ENCODE peak calls at places on chromosomes 1 and 21, in five cellular contexts. E is AG04450, D is psoas muscle, H is OCI-LY7, Y is heart right ventricle. B is an unnamed sample.
A peak's percentile ranks its signal among the peaks of the same experiment; 100 is the strongest.

GRCh38 chr1:112298558-112298957 is 97.5 kb upstream of the CTTNBP2NL start:
- DNase-seq in E (peak; percentile 15), D (peak; percentile 27), H (peak; percentile 29), Y (no peak), B (peak; percentile 58)

GRCh38 chr1:22297999-22298398 is 153.7 kb upstream of the ZBTB40 start:
- DNase-seq in E (no peak), D (no peak), H (no peak), Y (no peak), B (no peak)

GRCh38 chr1:12543747-12544146 is 74.3 kb downstream of the DHRS3 start:
- DNase-seq in E (no peak), D (no peak), H (no peak), Y (no peak), B (no peak)

GRCh38 chr21:39022901-39023693 is 160.2 kb downstream of the PSMG1 start:
- DNase-seq in E (no peak), D (peak; percentile 56), H (no peak), Y (peak; percentile 82), B (no peak)

GRCh38 chr1:56967900-56968832 is 2.4 kb upstream of the C8B start:
- DNase-seq in E (no peak), D (peak; percentile 14), H (no peak), Y (peak; percentile 9), B (peak; percentile 24)

GRCh38 chr1:116847688-116848531 is 61.8 kb upstream of the PTGFRN start:
- DNase-seq in E (no peak), D (peak; percentile 61), H (no peak), Y (peak; percentile 70), B (no peak)

GRCh38 chr1:234154320-234155251 is 218.7 kb upstream of the COA6 start:
- DNase-seq in E (peak; percentile 48), D (no peak), H (peak; percentile 65), Y (peak; percentile 14), B (no peak)

GRCh38 chr1:73593804-73594203 is 604.2 kb downstream of the LRRIQ3 start:
- DNase-seq in E (no peak), D (no peak), H (no peak), Y (no peak), B (no peak)

GRCh38 chr1:226656601-226657277 is 82.3 kb downstream of the ITPKB start:
- DNase-seq in E (no peak), D (peak; percentile 52), H (peak; percentile 50), Y (no peak), B (peak; percentile 64)

GRCh38 chr1:21811875-21812305 is at the start of gene LDLRAD2:
- DNase-seq in E (no peak), D (no peak), H (no peak), Y (no peak), B (no peak)

GRCh38 chr1:162384601-162385279 is 3.2 kb downstream of the C1orf226 start:
- DNase-seq in E (no peak), D (no peak), H (no peak), Y (no peak), B (no peak)

GRCh38 chr1:24384251-24385090 is 29.1 kb downstream of the STPG1 start:
- DNase-seq in E (no peak), D (no peak), H (no peak), Y (no peak), B (peak; percentile 34)

GRCh38 chr1:27342778-27343638 is 1.2 kb downstream of the SYTL1 start:
- DNase-seq in E (no peak), D (no peak), H (peak; percentile 76), Y (no peak), B (peak; percentile 42)

GRCh38 chr1:172948457-172948856 is 102.3 kb downstream of the TNFSF18 start:
- DNase-seq in E (no peak), D (no peak), H (no peak), Y (no peak), B (no peak)

GRCh38 chr1:98296681-98297080 is 364.8 kb upstream of the SNX7 start:
- DNase-seq in E (no peak), D (no peak), H (no peak), Y (no peak), B (no peak)

GRCh38 chr1:7334475-7335035 is 436.5 kb upstream of the VAMP3 start:
- DNase-seq in E (no peak), D (no peak), H (no peak), Y (peak; percentile 34), B (peak; percentile 66)

GRCh38 chr1:192342842-192343241 is 26.1 kb downstream of the RGS21 start:
- DNase-seq in E (no peak), D (no peak), H (no peak), Y (no peak), B (no peak)

GRCh38 chr21:32770514-32771133 is 931 bp downstream of the PAXBP1 start:
- DNase-seq in E (no peak), D (no peak), H (peak; percentile 24), Y (no peak), B (no peak)

GRCh38 chr1:6127587-6128163 is 52.4 kb downstream of the CHD5 start:
- DNase-seq in E (no peak), D (peak; percentile 73), H (peak; percentile 63), Y (peak; percentile 61), B (peak; percentile 93)

GRCh38 chr1:187300093-187300492 is 471.3 kb downstream of the PLA2G4A start:
- DNase-seq in E (no peak), D (no peak), H (no peak), Y (no peak), B (no peak)

GRCh38 chr1:56513095-56513494 is 66.3 kb downstream of the PLPP3 start:
- DNase-seq in E (no peak), D (no peak), H (no peak), Y (peak; percentile 39), B (no peak)

GRCh38 chr1:112722601-112723510 is 7.7 kb upstream of the PPM1J start:
- DNase-seq in E (no peak), D (no peak), H (no peak), Y (no peak), B (no peak)

GRCh38 chr1:208951908-208952307 is 631.6 kb upstream of the CAMK1G start:
- DNase-seq in E (no peak), D (no peak), H (no peak), Y (no peak), B (peak; percentile 42)

GRCh38 chr1:156726549-156727226 is 1.6 kb upstream of the METTL25B start:
- DNase-seq in E (no peak), D (no peak), H (peak; percentile 80), Y (peak; percentile 56), B (peak; percentile 79)

GRCh38 chr1:100027212-100027611 is 57.4 kb downstream of the SLC35A3 start:
- DNase-seq in E (no peak), D (no peak), H (no peak), Y (no peak), B (no peak)

GRCh38 chr1:53626576-53626975 is 112.4 kb downstream of the GLIS1 start:
- DNase-seq in E (no peak), D (no peak), H (no peak), Y (no peak), B (no peak)

GRCh38 chr1:57112148-57112547 is 146.3 kb upstream of the C8B start:
- DNase-seq in E (no peak), D (no peak), H (no peak), Y (no peak), B (no peak)

GRCh38 chr1:217140041-217140901 is 417.0 kb upstream of the ESRRG start:
- DNase-seq in E (no peak), D (no peak), H (no peak), Y (no peak), B (no peak)

GRCh38 chr1:87333692-87334347 is 5.1 kb downstream of the LMO4 start:
- DNase-seq in E (no peak), D (no peak), H (no peak), Y (no peak), B (no peak)
- H3K4me3 ChIP-seq in E (peak overlapping the region; percentile 85), D (peak overlapping the region; percentile 71), H (no peak overlapping the region), Y (peak overlapping the region; percentile 67), B (peak overlapping the region; percentile 47)

DNA sequence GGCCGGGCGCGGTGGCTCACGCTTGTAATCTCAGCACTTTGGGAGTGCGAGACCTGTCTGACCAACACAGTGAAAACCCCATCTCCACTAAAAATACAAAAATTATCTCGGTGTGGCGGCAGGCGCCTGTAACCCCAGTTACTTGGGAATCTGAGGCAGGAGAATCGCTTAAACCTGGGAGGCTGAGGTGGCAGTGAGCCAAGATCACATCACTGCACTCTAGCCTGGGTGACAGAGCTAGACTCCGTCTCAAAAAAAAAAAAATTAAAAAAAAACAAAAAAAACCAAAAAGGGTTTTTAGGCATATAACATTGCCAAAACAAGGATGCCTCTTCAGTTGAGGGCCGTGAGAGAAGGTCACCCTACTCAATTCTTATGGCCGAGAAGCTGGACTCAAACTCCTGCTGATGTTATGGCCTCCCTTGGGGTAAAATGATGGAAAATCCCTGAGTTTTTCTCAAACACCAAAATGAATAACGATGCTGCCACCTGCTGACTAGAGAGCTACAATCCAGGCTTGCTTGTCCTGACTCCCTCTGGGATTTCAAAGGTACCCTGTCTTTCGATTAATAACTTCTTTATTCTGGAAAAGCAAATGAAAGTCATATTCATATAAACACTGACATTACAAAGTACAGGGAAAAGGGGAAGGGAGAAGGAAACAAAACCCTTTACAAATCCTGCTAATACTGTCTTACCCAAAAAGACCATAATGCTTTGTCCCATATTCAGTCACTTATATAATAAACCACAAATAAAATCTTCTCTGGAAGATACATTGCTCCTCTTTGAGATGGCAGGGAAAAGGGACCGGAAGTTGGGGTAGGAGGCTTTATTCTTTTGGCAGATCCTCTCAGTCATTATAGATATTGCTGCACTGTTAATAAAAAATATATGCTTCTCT is 10.7 kb downstream of the RAB42 start:
- DNase-seq in E (peak; percentile 55), D (no peak), H (peak; percentile 68), Y (peak; percentile 72), B (peak; percentile 65)
- H3K27ac ChIP-seq in E (peak overlapping the region; percentile 85), D (no peak overlapping the region), H (no peak overlapping the region), Y (no peak overlapping the region), B (no peak overlapping the region)

GRCh38 chr1:46790702-46791101 is 8.1 kb upstream of the CYP4B1 start:
- DNase-seq in E (no peak), D (no peak), H (no peak), Y (no peak), B (no peak)
- H3K4me3 ChIP-seq in E (no peak overlapping the region), D (no peak overlapping the region), H (no peak overlapping the region), Y (no peak overlapping the region), B (no peak overlapping the region)

GRCh38 chr1:227673441-227673840 is 61.7 kb downstream of the JMJD4 start:
- DNase-seq in E (no peak), D (no peak), H (no peak), Y (no peak), B (no peak)
- H3K27ac ChIP-seq in E (no peak overlapping the region), D (no peak overlapping the region), H (no peak overlapping the region), Y (no peak overlapping the region), B (no peak overlapping the region)

GRCh38 chr1:231626951-231627614 is 493 bp downstream of the DISC1 start:
- DNase-seq in E (no peak), D (peak; percentile 68), H (no peak), Y (peak; percentile 85), B (peak; percentile 79)

GRCh38 chr1:231628207-231628876 is 1.8 kb downstream of the DISC1 start:
- DNase-seq in E (no peak), D (no peak), H (no peak), Y (no peak), B (no peak)

GRCh38 chr1:231626535-231626950 is at the start of gene DISC1:
- DNase-seq in E (peak; percentile 93), D (peak; percentile 88), H (no peak), Y (peak; percentile 84), B (peak; percentile 86)

GRCh38 chr1:231629132-231629531 is 2.5 kb downstream of the DISC1 start:
- DNase-seq in E (no peak), D (peak; percentile 43), H (no peak), Y (peak; percentile 41), B (peak; percentile 75)

GRCh38 chr1:231625975-231626534 is 535 bp upstream of the DISC1 start:
- DNase-seq in E (no peak), D (no peak), H (no peak), Y (no peak), B (peak; percentile 26)
- H3K4me3 ChIP-seq in E (peak overlapping the region; percentile 80), D (peak overlapping the region; percentile 80), H (peak overlapping the region; percentile 29), Y (peak overlapping the region; percentile 66), B (peak overlapping the region; percentile 85)

GRCh38 chr1:115198938-115199337 is 109.6 kb upstream of the TSPAN2 start:
- DNase-seq in E (no peak), D (no peak), H (no peak), Y (peak; percentile 63), B (peak; percentile 68)
- H3K27ac ChIP-seq in E (no peak overlapping the region), D (peak overlapping the region; percentile 12), H (no peak overlapping the region), Y (peak overlapping the region; percentile 40), B (no peak overlapping the region)

B was measured in colonic mucosa.